ENCODE peak calls at places on chromosomes 1 and 21, in eight cellular contexts. U, Z, R, X, Q, F, I and G are unnamed samples.

GRCh38 chr21:39121600-39122355 is 61.5 kb downstream of the PSMG1 start:
- DNase-seq in I (peak; percentile 17), F (no peak), U (no peak), Z (no peak), X (no peak), Q (no peak), R (no peak), G (no peak)

GRCh38 chr1:39213511-39214002 is 9.1 kb downstream of the MACF1 start:
- DNase-seq in U (no peak), X (no peak), Z (no peak), Q (no peak), R (peak; percentile 60), F (no peak), I (no peak), G (no peak)

GRCh38 chr1:218460367-218460766 is 115.2 kb downstream of the TGFB2 start:
- DNase-seq in F (peak; percentile 70), I (no peak), Z (no peak), Q (no peak), U (no peak), X (no peak), R (peak; percentile 23), G (no peak)

GRCh38 chr1:89179343-89179742 is 3.5 kb upstream of the GBP7 start:
- DNase-seq in F (no peak), X (no peak), I (no peak), Q (no peak), Z (no peak), U (no peak), R (no peak), G (no peak)

GRCh38 chr1:69258842-69259241 is 308.9 kb upstream of the LRRC7 start:
- DNase-seq in I (no peak), Q (no peak), R (no peak), F (no peak), Z (no peak), U (no peak), X (no peak), G (no peak)

GRCh38 chr1:76891931-76892330 is 24.7 kb downstream of the ST6GALNAC5 start:
- DNase-seq in X (no peak), I (no peak), Q (no peak), U (no peak), F (no peak), R (peak; percentile 39), Z (no peak), G (no peak)

GRCh38 chr1:97033949-97034348 is 312.4 kb downstream of the PTBP2 start:
- DNase-seq in R (no peak), X (no peak), U (no peak), Z (no peak), F (no peak), I (no peak), Q (no peak), G (no peak)

GRCh38 chr1:75522389-75522788 is 88.5 kb downstream of the SLC44A5 start:
- DNase-seq in Q (no peak), R (no peak), F (no peak), I (no peak), X (no peak), U (no peak), Z (no peak), G (no peak)

GRCh38 chr1:83113686-83114085 is 885.2 kb downstream of the TTLL7 start:
- DNase-seq in Z (no peak), I (no peak), U (no peak), R (no peak), X (no peak), F (no peak), Q (no peak), G (no peak)